ENCODE peak calls at places on chromosomes 2 and 18, in eight cellular contexts. X is HFF-Myc, A is left ventricle myocardium inferior, C is IMR-90, S is WTC11, M is coronary artery, N is AG10803, W is adrenal gland. T is an unnamed sample.

GRCh38 chr2:231300020-231300721 is 95.3 kb upstream of the B3GNT7 start:
- DNase-seq in C (no peak), N (no peak), W (no peak), S (no peak), X (no peak), M (no peak), A (no peak), T (no peak)

GRCh38 chr2:118689033-118689432 is 158.4 kb downstream of the EN1 start:
- DNase-seq in X (no peak), A (no peak), M (no peak), C (no peak), N (no peak), S (no peak), W (no peak), T (no peak)

GRCh38 chr2:167859676-167860075 is 387.7 kb downstream of the STK39 start:
- DNase-seq in N (no peak), X (no peak), A (no peak), W (no peak), S (no peak), M (no peak), C (no peak), T (no peak)

GRCh38 chr18:993560-993959 is 88.9 kb downstream of the ADCYAP1 start:
- DNase-seq in X (no peak), C (no peak), S (no peak), M (no peak), A (no peak), N (no peak), W (no peak), T (no peak)

GRCh38 chr2:151111599-151112278 is 149.9 kb downstream of the RBM43 start:
- DNase-seq in C (peak; percentile 93), M (no peak), N (peak; percentile 55), S (no peak), A (no peak), W (no peak), X (peak; percentile 50), T (no peak)

GRCh38 chr2:233247744-233248143 is 3.7 kb upstream of the ATG16L1 start:
- DNase-seq in C (peak; percentile 34), M (no peak), W (no peak), S (no peak), X (peak; percentile 19), N (no peak), A (no peak), T (no peak)

GRCh38 chr2:130390460-130391057 is 34.7 kb downstream of the PTPN18 start:
- DNase-seq in M (no peak), W (peak; percentile 47), C (no peak), X (no peak), S (no peak), N (no peak), A (peak; percentile 48), T (peak; percentile 46)

GRCh38 chr2:191713837-191714236 is 35.9 kb downstream of the NABP1 start:
- DNase-seq in A (no peak), S (peak; percentile 34), M (no peak), N (no peak), C (no peak), W (no peak), X (no peak), T (no peak)

GRCh38 chr2:23449831-23450331 is 64.9 kb downstream of the KLHL29 start:
- DNase-seq in M (peak; percentile 65), N (peak; percentile 10), S (no peak), W (no peak), C (no peak), A (no peak), X (no peak), T (no peak)

GRCh38 chr2:46831037-46831868 is 84.4 kb downstream of the MCFD2 start:
- DNase-seq in X (no peak), C (peak; percentile 76), S (no peak), A (no peak), W (no peak), N (peak; percentile 95), M (peak; percentile 21), T (no peak)

GRCh38 chr2:236136483-236136882 is 31.7 kb downstream of the GBX2 start:
- DNase-seq in C (no peak), M (no peak), S (no peak), X (no peak), A (no peak), N (no peak), W (no peak), T (no peak)

GRCh38 chr2:156663757-156664409 is 227.7 kb downstream of the GPD2 start:
- DNase-seq in A (no peak), X (no peak), N (no peak), S (no peak), M (no peak), C (no peak), W (no peak), T (no peak)

GRCh38 chr2:348517-348916 is 60.6 kb upstream of the ALKAL2 start:
- DNase-seq in M (no peak), W (no peak), S (no peak), C (no peak), X (no peak), A (no peak), N (no peak), T (peak; percentile 52)

GRCh38 chr2:39228413-39229209 is 15.2 kb downstream of the CDKL4 start:
- DNase-seq in M (peak; percentile 69), A (no peak), S (peak; percentile 36), C (no peak), X (no peak), W (no peak), N (peak; percentile 0), T (no peak)

GRCh38 chr2:30269771-30270145 is 38.4 kb downstream of the LBH start:
- DNase-seq in M (peak; percentile 47), S (no peak), W (no peak), X (no peak), A (no peak), N (no peak), C (no peak), T (no peak)

GRCh38 chr18:31624892-31625640 is 33.4 kb downstream of the TTR start:
- DNase-seq in A (no peak), C (no peak), N (no peak), S (no peak), M (no peak), W (no peak), X (no peak), T (no peak)

GRCh38 chr2:85511008-85511895 is 27.7 kb upstream of the MAT2A start:
- DNase-seq in S (no peak), N (no peak), X (no peak), C (peak; percentile 19), M (no peak), W (peak; percentile 62), A (no peak), T (no peak)

GRCh38 chr18:67463829-67464228 is 52.7 kb downstream of the DSEL start:
- DNase-seq in W (no peak), S (no peak), M (no peak), A (no peak), X (no peak), N (no peak), C (no peak), T (no peak)
- TF ChIP-seq CTCF in W (no peak), S (no peak), M (no peak), A (no peak), X (peak; percentile 23), N (peak; percentile 2), C (no peak), T (no peak)

GRCh38 chr2:204881519-204882111 is 336.3 kb downstream of the PARD3B start:
- DNase-seq in S (no peak), N (no peak), C (no peak), X (no peak), A (no peak), M (no peak), W (no peak), T (no peak)

GRCh38 chr2:204880928-204881327 is 335.7 kb downstream of the PARD3B start:
- DNase-seq in C (no peak), A (no peak), S (no peak), N (no peak), X (no peak), M (no peak), W (no peak), T (no peak)

GRCh38 chr2:204888222-204888621 is 342.9 kb downstream of the PARD3B start:
- DNase-seq in W (no peak), A (no peak), S (no peak), N (peak; percentile 20), M (no peak), C (no peak), X (peak; percentile 22), T (no peak)

GRCh38 chr2:204886713-204887112 is 341.4 kb downstream of the PARD3B start:
- DNase-seq in W (no peak), N (no peak), S (no peak), A (no peak), X (no peak), M (no peak), C (no peak), T (no peak)

GRCh38 chr2:204885747-204886146 is 340.5 kb downstream of the PARD3B start:
- DNase-seq in M (no peak), X (no peak), C (no peak), A (no peak), N (peak; percentile 24), W (no peak), S (peak; percentile 34), T (no peak)
- TF ChIP-seq CTCF in M (no peak), X (no peak), C (peak; percentile 10), A (no peak), N (peak; percentile 27), W (peak; percentile 23), S (peak; percentile 26), T (no peak)

GRCh38 chr18:57781128-57781463 is 22.0 kb downstream of the ATP8B1 start:
- DNase-seq in X (no peak), C (no peak), N (no peak), S (no peak), A (no peak), W (no peak), M (no peak), T (no peak)
- TF ChIP-seq CTCF in X (no peak), C (no peak), N (no peak), S (no peak), A (no peak), W (no peak), M (no peak), T (no peak)

GRCh38 chr18:10015288-10015701 is 101.5 kb downstream of the VAPA start:
- DNase-seq in S (no peak), X (no peak), M (no peak), N (peak; percentile 56), A (no peak), C (peak; percentile 17), W (no peak), T (no peak)

GRCh38 chr18:10020176-10020575 is 106.4 kb downstream of the VAPA start:
- DNase-seq in C (no peak), S (no peak), N (peak; percentile 23), M (no peak), A (no peak), X (no peak), W (no peak), T (no peak)

GRCh38 chr18:10015941-10016819 is 102.4 kb downstream of the VAPA start:
- DNase-seq in M (no peak), A (no peak), W (no peak), N (peak; percentile 99), C (peak; percentile 96), S (no peak), X (peak; percentile 90), T (no peak)

GRCh38 chr18:10013621-10014543 is 100.1 kb downstream of the VAPA start:
- DNase-seq in W (no peak), N (no peak), X (no peak), C (no peak), S (no peak), A (peak; percentile 67), M (no peak), T (no peak)

GRCh38 chr18:10017048-10017447 is 103.2 kb downstream of the VAPA start:
- DNase-seq in S (no peak), W (no peak), X (no peak), A (no peak), N (peak; percentile 32), M (no peak), C (no peak), T (no peak)
- TF ChIP-seq CTCF in S (no peak), W (no peak), X (no peak), A (no peak), N (no peak), M (no peak), C (no peak), T (no peak)